ENCODE peak calls at places on chromosomes 12 and 14, in eight cellular contexts. C, Q, W, F, E, K, P and X are unnamed samples.

GRCh38 chr14:66306101-66306500 is 180.1 kb upstream of the CCDC196 start:
- DNase-seq in C (no peak), Q (no peak), W (no peak), F (no peak), E (no peak), K (no peak), P (no peak), X (no peak)

GRCh38 chr12:111035578-111036301 is 115.4 kb upstream of the MYL2 start:
- DNase-seq in C (no peak), Q (no peak), W (no peak), F (peak), E (no peak), K (no peak), P (no peak), X (no peak)

GRCh38 chr12:89323568-89324218 is 28.6 kb downstream of the DUSP6 start:
- DNase-seq in C (no peak), Q (no peak), W (no peak), F (no peak), E (no peak), K (no peak), P (no peak), X (no peak)

GRCh38 chr12:57476993-57477709 is 2.5 kb downstream of the ARHGAP9 start:
- DNase-seq in C (no peak), Q (peak), W (no peak), F (no peak), E (no peak), K (no peak), P (no peak), X (no peak)

GRCh38 chr14:95073947-95074346 is 83.4 kb downstream of the DICER1 start:
- DNase-seq in C (no peak), Q (no peak), W (no peak), F (no peak), E (no peak), K (no peak), P (no peak), X (no peak)

GRCh38 chr12:70774055-70774454 is 136.8 kb upstream of the PTPRB start:
- DNase-seq in C (no peak), Q (no peak), W (no peak), F (no peak), E (no peak), K (no peak), P (no peak), X (no peak)

GRCh38 chr14:77077040-77077439 is 21.0 kb upstream of the CIPC start:
- DNase-seq in C (no peak), Q (no peak), W (no peak), F (no peak), E (no peak), K (no peak), P (no peak), X (no peak)

GRCh38 chr14:70170976-70171375 is 17.8 kb downstream of the SLC8A3 start:
- DNase-seq in C (no peak), Q (no peak), W (no peak), F (no peak), E (no peak), K (no peak), P (no peak), X (no peak)

GRCh38 chr14:53696217-53696965 is 260.2 kb downstream of the BMP4 start:
- DNase-seq in C (no peak), Q (no peak), W (no peak), F (no peak), E (no peak), K (no peak), P (no peak), X (peak)

GRCh38 chr14:56023681-56024080 is 94.5 kb upstream of the PELI2 start:
- DNase-seq in C (no peak), Q (no peak), W (no peak), F (no peak), E (no peak), K (no peak), P (no peak), X (no peak)

GRCh38 chr14:35384386-35385041 is 20.0 kb downstream of the NFKBIA start:
- DNase-seq in C (peak), Q (no peak), W (peak), F (no peak), E (no peak), K (no peak), P (no peak), X (no peak)

GRCh38 chr14:96091941-96092411 is 52.8 kb downstream of the C14orf132 start:
- DNase-seq in C (no peak), Q (no peak), W (no peak), F (no peak), E (no peak), K (no peak), P (no peak), X (no peak)

GRCh38 chr12:89988556-89988955 is 279.9 kb upstream of the ATP2B1 start:
- DNase-seq in C (no peak), Q (no peak), W (no peak), F (no peak), E (no peak), K (no peak), P (no peak), X (no peak)

GRCh38 chr12:94187351-94187750 is 39.0 kb downstream of the PLXNC1 start:
- DNase-seq in C (no peak), Q (no peak), W (no peak), F (no peak), E (no peak), K (no peak), P (no peak), X (no peak)

GRCh38 chr14:55297611-55298323 is 26.5 kb downstream of the FBXO34 start:
- DNase-seq in C (no peak), Q (peak), W (no peak), F (peak), E (peak), K (no peak), P (no peak), X (peak)

GRCh38 chr12:88393017-88393767 is 187.1 kb downstream of the KITLG start:
- DNase-seq in C (no peak), Q (no peak), W (no peak), F (no peak), E (no peak), K (no peak), P (no peak), X (peak)

GRCh38 chr14:72613975-72614319 is 280.0 kb downstream of the DPF3 start:
- DNase-seq in C (no peak), Q (no peak), W (no peak), F (no peak), E (no peak), K (no peak), P (no peak), X (no peak)

GRCh38 chr14:95039259-95039992 is 117.9 kb downstream of the DICER1 start:
- DNase-seq in C (no peak), Q (no peak), W (no peak), F (no peak), E (no peak), K (no peak), P (no peak), X (no peak)

GRCh38 chr14:32657081-32657480 is 281.6 kb upstream of the NPAS3 start:
- DNase-seq in C (no peak), Q (no peak), W (no peak), F (no peak), E (no peak), K (no peak), P (no peak), X (peak)

GRCh38 chr14:75876526-75876925 is 105.3 kb downstream of the TGFB3 start:
- DNase-seq in C (no peak), Q (no peak), W (no peak), F (no peak), E (no peak), K (no peak), P (no peak), X (no peak)

GRCh38 chr12:23281295-23281694 is 656.3 kb downstream of the ETNK1 start:
- DNase-seq in C (no peak), Q (no peak), W (no peak), F (no peak), E (no peak), K (no peak), P (no peak), X (no peak)

GRCh38 chr14:39446131-39446744 is 14.0 kb upstream of the FBXO33 start:
- DNase-seq in C (no peak), Q (no peak), W (no peak), F (no peak), E (no peak), K (no peak), P (no peak), X (peak)

GRCh38 chr12:46367351-46368029 is 5.1 kb downstream of the SLC38A2 start:
- DNase-seq in C (no peak), Q (no peak), W (no peak), F (no peak), E (no peak), K (no peak), P (no peak), X (no peak)

GRCh38 chr12:132686831-132687210 is 321 bp downstream of the POLE start:
- DNase-seq in C (peak), Q (peak), W (no peak), F (no peak), E (no peak), K (peak), P (no peak), X (no peak)

GRCh38 chr14:93788557-93789365 is 476 bp upstream of the PRIMA1 start:
- DNase-seq in C (peak), Q (no peak), W (no peak), F (peak), E (no peak), K (peak), P (no peak), X (no peak)

GRCh38 chr12:55681142-55682077 is 26.3 kb downstream of the ITGA7 start:
- DNase-seq in C (peak), Q (peak), W (no peak), F (no peak), E (no peak), K (peak), P (no peak), X (no peak)

GRCh38 chr12:123075591-123076171 is 75.2 kb downstream of the PITPNM2 start:
- DNase-seq in C (no peak), Q (peak), W (no peak), F (peak), E (peak), K (peak), P (peak), X (peak)

GRCh38 chr14:88983755-88984154 is 159.3 kb downstream of the TTC8 start:
- DNase-seq in C (no peak), Q (no peak), W (peak), F (no peak), E (no peak), K (no peak), P (no peak), X (no peak)